ENCODE peak calls at places on chromosomes 1 and 21, in seven cellular contexts. P is sigmoid colon, L is HCT116, Z is fibroblast of lung, J is IMR-90, Y is K562, K is small intestine. R is an unnamed sample. For H3K36me3, the result is how much of the 10 kb centered on the place peaks cover.

GRCh38 chr1:172658871-172659453 is at the start of gene FASLG:
- DNase-seq in P (no peak), L (no peak), Z (no peak), J (peak), Y (no peak), K (peak), R (no peak)

GRCh38 chr1:31785020-31785946 is 21.1 kb upstream of the ADGRB2 start:
- DNase-seq in P (peak), L (no peak), Z (no peak), J (no peak), Y (no peak), K (no peak), R (no peak)

GRCh38 chr1:230423261-230423660 is 2.9 kb downstream of the PGBD5 start:
- DNase-seq in P (no peak), L (no peak), Z (no peak), J (no peak), Y (no peak), K (no peak), R (no peak)

GRCh38 chr21:16978309-16978895 is 534.4 kb upstream of the CXADR start:
- DNase-seq in P (no peak), L (no peak), Z (no peak), J (no peak), Y (no peak), K (no peak), R (no peak)

GRCh38 chr1:227726924-227727599 is 8.0 kb downstream of the JMJD4 start:
- DNase-seq in P (no peak), L (no peak), Z (no peak), J (no peak), Y (no peak), K (no peak), R (no peak)

GRCh38 chr1:234509457-234510328 is 30.7 kb upstream of the TARBP1 start:
- DNase-seq in P (no peak), L (no peak), Z (no peak), J (no peak), Y (no peak), K (no peak), R (peak)

GRCh38 chr1:64302971-64303370 is 99.5 kb downstream of the UBE2U start:
- DNase-seq in P (no peak), L (no peak), Z (peak), J (peak), Y (no peak), K (no peak), R (no peak)

GRCh38 chr1:226006686-226007085 is 7.5 kb upstream of the SDE2 start:
- DNase-seq in P (no peak), L (no peak), Z (no peak), J (no peak), Y (no peak), K (no peak), R (no peak)

GRCh38 chr21:45074818-45075605 is 632 bp downstream of the ADARB1 start:
- DNase-seq in P (peak), L (no peak), Z (peak), J (no peak), Y (peak), K (peak), R (no peak)

GRCh38 chr1:228416217-228416971 is at the start of gene TRIM17:
- DNase-seq in P (no peak), L (no peak), Z (peak), J (no peak), Y (peak), K (no peak), R (peak)

GRCh38 chr1:26102046-26102925 is 9.3 kb upstream of the PDIK1L start:
- DNase-seq in P (no peak), L (no peak), Z (peak), J (peak), Y (no peak), K (no peak), R (no peak)

GRCh38 chr1:161738627-161739287 is 10.8 kb upstream of the DUSP12 start:
- DNase-seq in P (peak), L (peak), Z (peak), J (peak), Y (peak), K (peak), R (peak)

GRCh38 chr1:24151175-24151533 is 8.2 kb upstream of the IL22RA1 start:
- DNase-seq in P (no peak), L (no peak), Z (no peak), J (no peak), Y (no peak), K (peak), R (no peak)

DNA sequence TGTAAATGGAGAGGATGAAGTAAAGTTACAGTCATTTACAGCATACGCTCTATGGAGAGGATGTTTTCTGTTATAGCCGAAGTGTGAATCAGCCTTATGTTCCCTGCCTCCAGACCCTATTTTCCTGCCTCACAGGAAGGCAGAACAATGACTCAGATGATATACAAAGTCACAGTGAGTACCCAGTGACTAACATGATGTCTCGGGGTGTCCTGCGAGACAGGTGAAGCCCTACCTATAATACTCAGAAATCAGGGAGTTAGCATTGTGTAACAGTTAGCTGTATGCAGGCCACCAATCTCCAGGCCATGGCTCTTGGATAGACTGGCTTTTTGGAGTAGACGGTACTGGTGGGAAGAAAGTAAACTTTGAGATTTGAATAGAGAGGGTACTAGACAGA is 55.6 kb upstream of the FBXO28 start:
- DNase-seq in P (no peak), L (no peak), Z (peak), J (peak), Y (no peak), K (no peak), R (no peak)
- H3K4me3 ChIP-seq in P (no peak), L (no peak), Z (no peak), J (no peak), Y (no peak), K (no peak), R (no peak)

DNA sequence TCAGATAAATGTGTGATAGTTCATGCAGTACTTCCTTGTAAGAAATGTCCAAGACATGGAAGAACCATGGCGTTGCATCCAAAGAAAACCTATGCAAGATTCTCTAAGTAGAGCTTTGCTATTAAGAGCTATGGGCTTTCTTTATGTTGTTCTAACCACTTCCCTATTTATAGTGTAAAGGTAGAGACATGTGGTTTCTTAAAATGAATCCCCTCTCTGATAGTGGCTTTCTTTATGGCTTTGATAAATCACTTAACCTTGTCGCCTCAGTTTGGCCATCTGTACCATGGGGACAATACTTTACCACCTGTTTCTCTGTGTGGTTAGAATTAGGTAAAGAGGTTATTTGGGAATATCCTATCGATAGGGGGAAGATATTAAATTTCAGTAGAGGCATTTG is 305.5 kb downstream of the NFIA start:
- DNase-seq in P (no peak), L (no peak), Z (no peak), J (no peak), Y (no peak), K (no peak), R (no peak)
- H3K36me3 ChIP-seq in P (under half), L (under half), Z (under half), J (under half), Y (half or more), K (under half), R (under half)

GRCh38 chr1:155079487-155080249 is 1.0 kb downstream of the EFNA3 start:
- DNase-seq in P (peak), L (no peak), Z (no peak), J (no peak), Y (peak), K (no peak), R (no peak)
- H3K4me3 ChIP-seq in P (peak), L (peak), Z (no peak), J (no peak), Y (peak), K (peak), R (no peak)

DNA sequence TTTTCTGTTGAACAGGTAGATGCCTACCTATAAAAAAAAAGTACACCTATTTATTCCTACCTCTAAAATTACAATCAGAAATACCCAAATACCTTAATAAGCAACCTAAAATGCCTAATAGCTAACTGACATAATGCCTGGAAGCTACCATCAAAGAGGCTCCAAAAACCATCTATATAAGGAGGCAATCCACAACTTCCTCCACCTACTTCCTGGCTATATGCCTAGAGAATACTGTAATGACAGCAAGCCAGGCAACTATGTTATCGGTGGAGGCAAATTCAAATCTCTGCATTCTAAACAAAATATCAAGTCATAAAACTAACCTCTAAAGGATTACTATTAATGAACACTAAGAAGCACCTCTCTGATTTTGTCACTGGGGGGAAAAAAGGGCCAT is 10.1 kb downstream of the ZNF644 start:
- DNase-seq in P (no peak), L (no peak), Z (peak), J (peak), Y (no peak), K (peak), R (no peak)
- H3K36me3 ChIP-seq in P (under half), L (under half), Z (under half), J (under half), Y (under half), K (under half), R (under half)

DNA sequence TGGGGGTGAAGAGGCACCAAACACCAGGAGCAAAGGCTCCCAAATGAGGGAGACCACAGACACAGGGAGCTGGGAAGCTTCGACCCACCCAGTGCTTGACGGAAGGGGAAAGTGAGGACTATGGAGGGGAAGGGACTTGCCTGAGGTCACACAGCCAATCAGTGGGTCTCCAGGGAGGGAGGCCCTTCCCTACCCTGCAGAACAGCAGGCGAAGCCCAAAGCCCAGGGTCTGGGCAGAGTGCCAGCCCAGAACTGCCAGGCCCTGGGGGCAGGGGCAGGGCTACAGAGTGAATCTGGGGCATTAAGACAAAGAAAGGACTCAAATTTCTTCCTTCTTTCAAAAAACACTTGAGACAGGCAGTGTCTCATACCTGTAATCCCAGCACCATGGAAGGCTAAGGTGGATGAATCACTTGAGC is 45.5 kb upstream of the ECE1 start:
- DNase-seq in P (peak), L (no peak), Z (no peak), J (no peak), Y (no peak), K (no peak), R (no peak)
- H3K4me3 ChIP-seq in P (no peak), L (no peak), Z (no peak), J (no peak), Y (no peak), K (no peak), R (no peak)

DNA sequence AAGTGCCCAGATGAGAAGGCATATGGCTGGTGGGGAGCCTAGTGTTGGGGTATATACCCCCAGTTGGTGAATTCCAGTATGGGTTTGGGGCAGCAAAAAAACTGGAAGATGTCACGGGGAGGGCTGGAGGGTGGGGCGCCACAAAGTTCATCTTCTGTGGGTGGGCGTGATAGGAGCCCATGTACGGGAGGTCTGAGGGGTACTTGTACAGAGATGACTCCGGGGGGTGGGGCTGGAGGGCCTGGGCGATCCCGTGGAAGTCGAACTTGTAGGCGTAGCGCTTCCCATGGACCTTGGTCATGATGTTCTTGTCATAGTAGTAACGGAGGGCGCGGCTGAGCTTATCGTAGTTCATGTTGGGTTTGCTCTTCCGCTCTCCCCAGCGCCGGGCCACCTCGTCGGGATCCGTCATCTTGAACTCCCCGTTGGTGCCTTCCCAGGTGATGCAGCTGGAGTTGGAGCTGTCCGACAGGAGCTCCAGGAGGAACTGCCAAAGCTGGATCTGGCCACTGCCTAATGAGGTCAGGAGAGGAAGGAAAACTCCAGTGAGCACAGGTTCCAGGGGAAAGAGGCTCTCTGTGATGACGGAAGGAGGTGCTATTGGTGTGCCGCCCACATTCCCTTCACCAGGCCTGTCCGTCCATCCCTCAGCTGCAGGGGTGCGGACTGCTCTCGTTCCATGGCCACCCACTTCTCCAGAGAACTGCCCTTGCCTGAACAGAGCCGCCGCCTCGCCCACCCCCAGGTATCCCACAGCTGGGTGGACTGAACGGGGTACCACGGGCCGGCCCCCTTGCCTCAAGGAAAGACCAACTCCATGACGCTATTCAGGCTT is 114.6 kb downstream of the ERG start:
- DNase-seq in P (no peak), L (no peak), Z (no peak), J (no peak), Y (no peak), K (no peak), R (no peak)
- H3K36me3 ChIP-seq in P (under half), L (under half), Z (under half), J (under half), Y (under half), K (under half), R (under half)

GRCh38 chr1:20720631-20721051 is 2.8 kb upstream of the KIF17 start:
- DNase-seq in P (peak), L (no peak), Z (no peak), J (no peak), Y (no peak), K (no peak), R (no peak)

GRCh38 chr1:20719871-20720620 is 2.2 kb upstream of the KIF17 start:
- DNase-seq in P (peak), L (no peak), Z (no peak), J (no peak), Y (no peak), K (no peak), R (no peak)

GRCh38 chr1:20721117-20722061 is 3.6 kb upstream of the KIF17 start:
- DNase-seq in P (peak), L (no peak), Z (no peak), J (no peak), Y (no peak), K (no peak), R (no peak)

GRCh38 chr1:20717452-20718342 is at the start of gene KIF17:
- DNase-seq in P (peak), L (no peak), Z (peak), J (peak), Y (peak), K (peak), R (peak)

GRCh38 chr1:20719261-20719660 is 1.5 kb upstream of the KIF17 start:
- DNase-seq in P (peak), L (no peak), Z (no peak), J (no peak), Y (no peak), K (no peak), R (no peak)
- H3K4me3 ChIP-seq in P (no peak), L (no peak), Z (no peak), J (no peak), Y (no peak), K (no peak), R (no peak)

DNA sequence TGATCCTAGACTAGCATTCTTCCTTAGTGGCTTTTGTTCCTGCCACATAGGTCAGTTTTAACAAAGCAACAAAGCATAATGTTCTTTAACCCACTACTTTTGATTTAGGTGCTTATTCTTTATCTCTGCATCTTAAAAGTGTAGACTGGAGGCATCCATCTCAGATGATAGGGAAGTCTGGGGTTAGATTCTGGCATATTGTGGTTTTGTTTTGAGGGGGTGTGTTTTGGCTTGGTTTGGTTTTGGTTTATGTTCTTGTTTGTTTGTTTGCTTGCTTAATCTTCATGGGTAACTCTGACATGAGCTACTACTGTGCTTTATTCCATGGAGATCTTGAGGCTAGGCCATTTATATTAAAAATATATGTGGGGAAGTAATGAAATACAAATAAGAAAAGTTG is 40.3 kb upstream of the MYOCOS start:
- DNase-seq in P (no peak), L (no peak), Z (no peak), J (no peak), Y (no peak), K (no peak), R (no peak)
- H3K36me3 ChIP-seq in P (under half), L (under half), Z (under half), J (under half), Y (half or more), K (under half), R (half or more)

GRCh38 chr1:65308781-65309316 is 494 bp upstream of the DNAJC6 start:
- DNase-seq in P (no peak), L (no peak), Z (no peak), J (no peak), Y (no peak), K (no peak), R (no peak)
- H3K4me3 ChIP-seq in P (peak), L (peak), Z (no peak), J (no peak), Y (peak), K (no peak), R (no peak)